ENCODE peak calls at places on chromosomes 4 and X, in five cellular contexts. K, L, Z, A and E are unnamed samples.

GRCh38 chr4:48949518-48950207 is 36.4 kb upstream of the CWH43 start:
- DNase-seq in K (no peak), L (no peak), Z (no peak), A (no peak), E (no peak)

GRCh38 chrX:108139303-108139702 is 47.7 kb downstream of the ATG4A start:
- DNase-seq in K (peak), L (no peak), Z (peak), A (no peak), E (no peak)

GRCh38 chrX:3465017-3465416 is 118.6 kb upstream of the MXRA5 start:
- DNase-seq in K (no peak), L (no peak), Z (no peak), A (no peak), E (no peak)

GRCh38 chr4:85495621-85496020 is 20.7 kb downstream of the ARHGAP24 start:
- DNase-seq in K (no peak), L (no peak), Z (no peak), A (no peak), E (no peak)

GRCh38 chr4:173316060-173316459 is 18.1 kb downstream of the HMGB2 start:
- DNase-seq in K (no peak), L (no peak), Z (no peak), A (no peak), E (no peak)

GRCh38 chr4:7902101-7902553 is 37.5 kb downstream of the AFAP1 start:
- DNase-seq in K (no peak), L (no peak), Z (peak), A (no peak), E (no peak)

GRCh38 chr4:113539408-113539807 is 222.1 kb downstream of the CAMK2D start:
- DNase-seq in K (no peak), L (no peak), Z (no peak), A (no peak), E (peak)

GRCh38 chr4:155972098-155972497 is 18.4 kb upstream of the CTSO start:
- DNase-seq in K (no peak), L (no peak), Z (no peak), A (peak), E (peak)

GRCh38 chr4:4837921-4838601 is 21.4 kb upstream of the MSX1 start:
- DNase-seq in K (no peak), L (no peak), Z (no peak), A (no peak), E (no peak)

GRCh38 chr4:30295652-30296051 is 424.5 kb upstream of the PCDH7 start:
- DNase-seq in K (no peak), L (no peak), Z (no peak), A (no peak), E (no peak)

GRCh38 chr4:103424853-103425252 is 226.7 kb upstream of the CENPE start:
- DNase-seq in K (no peak), L (peak), Z (no peak), A (no peak), E (no peak)

GRCh38 chr4:91058345-91058744 is 931.2 kb downstream of the CCSER1 start:
- DNase-seq in K (no peak), L (no peak), Z (no peak), A (no peak), E (no peak)

GRCh38 chrX:37787353-37787869 is 7.6 kb downstream of the CYBB start:
- DNase-seq in K (no peak), L (no peak), Z (no peak), A (no peak), E (no peak)

GRCh38 chr4:78710536-78710935 is 65.6 kb upstream of the BMP2K start:
- DNase-seq in K (no peak), L (no peak), Z (no peak), A (no peak), E (peak)

GRCh38 chr4:115711575-115711974 is 598.2 kb upstream of the NDST4 start:
- DNase-seq in K (no peak), L (no peak), Z (no peak), A (no peak), E (no peak)

GRCh38 chr4:140762202-140762601 is 6.0 kb upstream of the TBC1D9 start:
- DNase-seq in K (no peak), L (no peak), Z (no peak), A (no peak), E (no peak)

GRCh38 chrX:69128573-69128972 is 36.7 kb downstream of the PJA1 start:
- DNase-seq in K (peak), L (no peak), Z (peak), A (no peak), E (no peak)

GRCh38 chr4:10832989-10833635 is 148.5 kb upstream of the CLNK start:
- DNase-seq in K (no peak), L (no peak), Z (no peak), A (peak), E (no peak)

GRCh38 chr4:150582101-150582565 is at the start of gene MAB21L2:
- DNase-seq in K (no peak), L (no peak), Z (peak), A (no peak), E (no peak)

GRCh38 chr4:109303141-109303499 is 662 bp upstream of the COL25A1 start:
- DNase-seq in K (no peak), L (no peak), Z (no peak), A (no peak), E (no peak)

GRCh38 chrX:115912372-115912897 is 258.1 kb upstream of the AGTR2 start:
- DNase-seq in K (no peak), L (no peak), Z (no peak), A (peak), E (no peak)

GRCh38 chr4:125703443-125703842 is 388.7 kb downstream of the FAT4 start:
- DNase-seq in K (no peak), L (no peak), Z (no peak), A (no peak), E (no peak)

GRCh38 chr4:87949961-87950360 is 25.6 kb upstream of the SPP1 start:
- DNase-seq in K (no peak), L (no peak), Z (no peak), A (no peak), E (no peak)

GRCh38 chrX:139058831-139059495 is 347.4 kb upstream of the FGF13 start:
- DNase-seq in K (peak), L (no peak), Z (no peak), A (no peak), E (no peak)

GRCh38 chr4:130640583-130640982 is 1544.6 kb downstream of the C4orf33 start:
- DNase-seq in K (no peak), L (no peak), Z (no peak), A (no peak), E (no peak)

GRCh38 chr4:152999376-153000067 is 63.4 kb downstream of the FHDC1 start:
- DNase-seq in K (no peak), L (no peak), Z (no peak), A (no peak), E (no peak)

GRCh38 chr4:91840359-91840758 is 463.4 kb upstream of the GRID2 start:
- DNase-seq in K (no peak), L (peak), Z (no peak), A (no peak), E (no peak)

GRCh38 chr4:77990456-77990855 is 66.7 kb upstream of the FRAS1 start:
- DNase-seq in K (no peak), L (no peak), Z (no peak), A (no peak), E (no peak)

GRCh38 chrX:27086221-27086620 is 376.9 kb downstream of the PPP4R3C start:
- DNase-seq in K (no peak), L (no peak), Z (no peak), A (no peak), E (no peak)

GRCh38 chrX:140775211-140775610 is 65.7 kb downstream of the LINC00632 start:
- DNase-seq in K (no peak), L (no peak), Z (no peak), A (no peak), E (no peak)

GRCh38 chr4:123649644-123650356 is 253.2 kb downstream of the SPRY1 start:
- DNase-seq in K (no peak), L (peak), Z (no peak), A (no peak), E (no peak)

GRCh38 chrX:96389314-96390048 is 295.2 kb upstream of the DIAPH2 start:
- DNase-seq in K (no peak), L (no peak), Z (no peak), A (no peak), E (no peak)

GRCh38 chrX:38275615-38276014 is 51.7 kb downstream of the RPGR start:
- DNase-seq in K (no peak), L (peak), Z (no peak), A (peak), E (peak)

GRCh38 chr4:172706000-172706399 is 462.6 kb upstream of the GALNT7 start:
- DNase-seq in K (no peak), L (no peak), Z (no peak), A (no peak), E (no peak)

GRCh38 chr4:60737858-60738257 is 462.3 kb upstream of the ADGRL3 start:
- DNase-seq in K (no peak), L (no peak), Z (no peak), A (no peak), E (no peak)

GRCh38 chr4:102196221-102196620 is 149.1 kb downstream of the SLC39A8 start:
- DNase-seq in K (no peak), L (no peak), Z (no peak), A (no peak), E (no peak)

GRCh38 chr4:151887151-151887815 is 126.5 kb upstream of the GATB start:
- DNase-seq in K (no peak), L (no peak), Z (no peak), A (peak), E (no peak)

GRCh38 chrX:135112096-135112729 is 8.1 kb downstream of the ETDB start:
- DNase-seq in K (peak), L (no peak), Z (peak), A (no peak), E (peak)

GRCh38 chr4:16031554-16032381 is 52.1 kb downstream of the PROM1 start:
- DNase-seq in K (no peak), L (no peak), Z (no peak), A (no peak), E (no peak)
- H2AFZ ChIP-seq in K (no peak), L (no peak), Z (no peak), A (no peak), E (no peak)

GRCh38 chrX:18755651-18756050 is 48.2 kb downstream of the PPEF1 start:
- DNase-seq in K (no peak), L (no peak), Z (no peak), A (no peak), E (no peak)
- TF ChIP-seq JUND in K (no peak), L (no peak), Z (no peak), A (no peak), E (no peak)

DNA sequence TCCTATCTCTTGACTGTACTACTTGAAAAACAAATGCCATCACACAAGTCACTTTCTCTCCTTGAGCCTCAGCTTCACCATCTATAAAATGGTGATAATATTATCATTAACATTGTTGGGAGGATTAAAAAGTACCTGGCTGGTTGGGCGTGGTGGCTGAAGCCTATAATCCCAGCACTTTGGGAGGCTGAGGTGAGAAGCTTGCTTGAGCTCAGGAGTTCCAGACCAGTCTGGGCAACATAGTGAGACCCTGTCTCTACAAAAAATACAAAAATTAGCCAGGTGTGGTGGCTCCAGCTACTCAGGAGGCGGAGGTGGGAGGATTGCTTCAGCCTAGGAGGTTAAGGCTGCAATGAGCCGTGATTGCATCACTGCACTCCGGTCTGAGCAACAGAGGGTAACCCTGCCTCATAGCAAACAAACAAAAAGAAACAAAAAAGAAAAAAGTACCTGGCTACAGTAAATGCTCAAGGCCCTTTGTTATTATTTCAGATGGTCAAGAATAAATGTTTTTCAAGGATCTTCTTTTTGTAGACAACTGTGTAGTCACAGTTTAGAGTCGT is 120.3 kb downstream of the CHRNA9 start:
- DNase-seq in K (no peak), L (peak), Z (no peak), A (no peak), E (no peak)
- TF ChIP-seq ZBTB33 in K (no peak), L (no peak), Z (no peak), A (no peak), E (no peak)

DNA sequence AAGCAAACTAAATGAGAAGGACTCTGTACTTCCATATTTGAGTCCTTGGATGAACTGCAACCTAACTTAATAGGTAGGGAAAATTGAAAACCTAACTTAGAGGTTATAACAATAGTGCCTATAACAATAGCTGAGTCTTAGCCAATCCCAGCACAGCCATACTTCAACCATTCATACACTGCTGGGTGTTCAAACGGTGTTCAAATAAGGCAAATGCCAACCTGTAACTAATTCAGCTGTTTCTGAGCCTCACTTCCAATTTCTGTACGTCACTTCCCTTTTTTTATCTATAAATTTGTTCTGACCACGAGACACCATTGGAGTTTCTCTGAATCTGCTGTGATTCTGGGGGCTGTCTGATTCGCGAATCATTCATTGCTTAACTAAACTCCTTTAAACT is 9.6 kb upstream of the GRSF1 start:
- DNase-seq in K (no peak), L (no peak), Z (no peak), A (no peak), E (no peak)
- H2AFZ ChIP-seq in K (peak), L (no peak), Z (no peak), A (peak), E (no peak)

DNA sequence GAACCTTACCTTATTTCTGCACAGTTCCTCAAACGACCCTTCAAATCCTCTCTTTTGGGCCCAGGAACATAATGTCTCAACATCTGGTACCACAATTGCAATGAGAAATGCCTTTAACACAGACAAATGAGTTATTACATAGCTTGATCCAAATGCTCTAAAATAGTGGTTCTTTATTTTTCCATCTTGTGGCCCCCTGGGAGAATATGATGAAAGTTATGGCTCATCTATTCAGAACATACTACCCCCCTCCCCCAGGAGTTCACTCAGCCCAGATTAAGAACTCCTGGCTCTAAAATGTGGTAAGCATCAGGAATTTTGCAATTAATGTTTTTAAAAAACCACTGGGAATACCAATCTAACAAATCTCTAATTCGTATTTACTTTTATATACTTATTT is 23.9 kb upstream of the CENPU start:
- DNase-seq in K (no peak), L (no peak), Z (no peak), A (no peak), E (no peak)
- TF ChIP-seq JUND in K (no peak), L (no peak), Z (no peak), A (no peak), E (no peak)

GRCh38 chr4:158836828-158837449 is 68.1 kb downstream of the FNIP2 start:
- DNase-seq in K (no peak), L (no peak), Z (no peak), A (no peak), E (no peak)
- TF ChIP-seq ZBTB33 in K (no peak), L (no peak), Z (no peak), A (no peak), E (no peak)

DNA sequence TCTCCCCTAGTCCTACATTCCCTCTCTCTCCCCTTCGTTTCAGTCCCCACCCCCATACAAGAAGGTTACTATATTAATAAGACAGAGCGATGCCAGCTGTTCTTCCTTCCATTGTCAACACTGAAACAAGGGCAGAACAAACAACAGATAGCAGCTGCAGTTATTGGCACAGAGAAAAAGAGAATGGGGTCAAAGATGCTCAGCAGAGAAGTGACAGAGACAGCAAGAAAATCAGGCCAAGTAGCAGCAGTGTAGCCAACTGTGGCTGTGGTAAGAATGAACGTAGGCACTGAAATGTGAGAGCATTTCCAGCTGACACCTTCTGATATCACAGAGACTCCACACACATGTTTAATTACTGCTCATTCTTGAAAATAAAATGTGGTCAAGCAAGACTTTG is 641.8 kb downstream of the FSTL5 start:
- DNase-seq in K (no peak), L (no peak), Z (no peak), A (no peak), E (no peak)
- H2AFZ ChIP-seq in K (no peak), L (no peak), Z (no peak), A (no peak), E (peak)

GRCh38 chrX:113929004-113929403 is 654.9 kb upstream of the HTR2C start:
- DNase-seq in K (peak), L (peak), Z (peak), A (no peak), E (peak)
- TF ChIP-seq JUND in K (no peak), L (no peak), Z (no peak), A (no peak), E (no peak)